ENCODE peak calls at places on chromosomes 12 and 14, in seven cellular contexts. P is Caco-2, A is fibroblast of mammary gland, V is brain microvascular endothelial cell, G is HepG2, Z is fibroblast of the aortic adventitia, J is testis. F is an unnamed sample.

GRCh38 chr12:19620222-19620621 is 180.9 kb downstream of the AEBP2 start:
- DNase-seq in Z (no peak), J (no peak), A (no peak), V (peak; percentile 65), P (no peak), G (no peak), F (no peak)

GRCh38 chr12:13390381-13390856 is 193.9 kb downstream of the EMP1 start:
- DNase-seq in J (peak; percentile 85), V (peak; percentile 2), A (peak; percentile 83), Z (peak; percentile 93), P (no peak), G (no peak), F (no peak)

GRCh38 chr12:24307716-24308335 is 358.4 kb upstream of the SOX5 start:
- DNase-seq in G (no peak), V (no peak), J (no peak), P (no peak), Z (no peak), A (no peak), F (no peak)

GRCh38 chr12:75724913-75725312 is 213.5 kb upstream of the KRR1 start:
- DNase-seq in J (peak; percentile 19), P (no peak), A (peak; percentile 92), Z (peak; percentile 97), V (peak; percentile 83), G (peak; percentile 83), F (no peak)

GRCh38 chr12:25979059-25979458 is 20.6 kb downstream of the RASSF8 start:
- DNase-seq in G (no peak), Z (peak; percentile 46), V (no peak), A (no peak), P (no peak), J (no peak), F (no peak)

GRCh38 chr14:93311082-93311481 is 21.8 kb downstream of the BTBD7 start:
- DNase-seq in J (no peak), G (no peak), P (no peak), V (no peak), A (no peak), Z (no peak), F (no peak)

GRCh38 chr12:79515526-79515935 is 175.2 kb downstream of the PAWR start:
- DNase-seq in Z (peak; percentile 48), G (no peak), A (no peak), J (no peak), P (no peak), V (no peak), F (no peak)

GRCh38 chr14:95233702-95234241 is 76.4 kb upstream of the DICER1 start:
- DNase-seq in V (no peak), P (no peak), A (no peak), J (peak; percentile 79), G (no peak), Z (no peak), F (peak; percentile 15)

GRCh38 chr12:92140919-92141536 is 4.6 kb downstream of the BTG1 start:
- DNase-seq in Z (peak; percentile 17), V (no peak), G (no peak), J (no peak), P (no peak), A (no peak), F (no peak)

GRCh38 chr14:50670196-50670875 is 2.2 kb upstream of the SAV1 start:
- DNase-seq in V (no peak), A (no peak), J (no peak), Z (no peak), P (no peak), G (no peak), F (no peak)

GRCh38 chr12:51326762-51327439 is 2.9 kb upstream of the BIN2 start:
- DNase-seq in P (peak; percentile 67), J (no peak), Z (peak; percentile 93), V (peak; percentile 59), A (peak; percentile 57), G (no peak), F (peak; percentile 80)

GRCh38 chr12:10632226-10632625 is 18.8 kb upstream of the MAGOHB start:
- DNase-seq in V (no peak), P (no peak), A (no peak), G (no peak), J (no peak), Z (peak; percentile 37), F (no peak)

GRCh38 chr12:112304411-112304810 is 77.8 kb downstream of the HECTD4 start:
- DNase-seq in G (no peak), J (no peak), P (no peak), Z (no peak), V (no peak), A (no peak), F (no peak)

GRCh38 chr12:31369712-31370521 is 44.0 kb upstream of the SINHCAF start:
- DNase-seq in P (peak; percentile 72), A (peak; percentile 81), G (peak; percentile 24), J (peak; percentile 28), V (peak; percentile 24), Z (peak; percentile 74), F (no peak)

GRCh38 chr12:104784592-104784991 is 173.5 kb downstream of the SLC41A2 start:
- DNase-seq in V (no peak), G (no peak), Z (peak; percentile 27), P (no peak), A (no peak), J (peak; percentile 51), F (no peak)

GRCh38 chr14:103108749-103109207 is 14.3 kb downstream of the EXOC3L4 start:
- DNase-seq in Z (peak; percentile 56), A (peak; percentile 54), V (no peak), J (no peak), P (no peak), G (no peak), F (no peak)

GRCh38 chr12:33267641-33268040 is 172.0 kb downstream of the SYT10 start:
- DNase-seq in V (no peak), Z (no peak), G (no peak), P (peak; percentile 47), J (no peak), A (no peak), F (no peak)

GRCh38 chr12:77299910-77300772 is 234.8 kb upstream of the E2F7 start:
- DNase-seq in G (no peak), P (no peak), Z (peak; percentile 79), V (peak; percentile 55), J (no peak), A (peak; percentile 88), F (no peak)

GRCh38 chr12:88017964-88018363 is 11.2 kb downstream of the C12orf50 start:
- DNase-seq in A (no peak), G (no peak), P (no peak), J (no peak), V (no peak), Z (no peak), F (no peak)

GRCh38 chr14:101476258-101476930 is 84.9 kb upstream of the DIO3 start:
- DNase-seq in P (no peak), A (no peak), V (no peak), Z (no peak), J (peak; percentile 10), G (no peak), F (no peak)

GRCh38 chr12:84822541-84822940 is 90.1 kb downstream of the SLC6A15 start:
- DNase-seq in A (no peak), V (peak; percentile 48), Z (no peak), P (no peak), G (no peak), J (no peak), F (no peak)

GRCh38 chr14:104138098-104138890 is at the start of gene KIF26A:
- DNase-seq in G (no peak), V (no peak), J (peak; percentile 41), A (no peak), Z (no peak), P (peak; percentile 72), F (no peak)

GRCh38 chr12:114835031-114835430 is 151.1 kb upstream of the TBX3 start:
- DNase-seq in G (no peak), P (no peak), J (no peak), A (peak; percentile 83), V (peak; percentile 57), Z (peak; percentile 66), F (no peak)

GRCh38 chr14:90293766-90294471 is 37.6 kb downstream of the PSMC1 start:
- DNase-seq in J (no peak), Z (peak; percentile 9), V (no peak), P (no peak), A (no peak), G (no peak), F (no peak)

GRCh38 chr12:119047641-119048040 is 66.3 kb downstream of the SRRM4 start:
- DNase-seq in A (no peak), P (no peak), J (no peak), Z (no peak), G (no peak), V (no peak), F (no peak)

GRCh38 chr14:93619176-93619793 is 169.0 kb downstream of the PRIMA1 start:
- DNase-seq in G (peak; percentile 47), P (peak; percentile 45), A (peak; percentile 61), J (peak; percentile 67), Z (peak; percentile 57), V (peak; percentile 50), F (peak; percentile 7)

GRCh38 chr12:67772276-67773169 is 124.0 kb downstream of the DYRK2 start:
- DNase-seq in P (peak; percentile 42), V (peak; percentile 92), Z (no peak), J (no peak), G (no peak), A (peak; percentile 16), F (no peak)

GRCh38 chr12:123971449-123971769 is 1.2 kb downstream of the CCDC92 start:
- DNase-seq in Z (peak; percentile 60), P (no peak), J (no peak), G (no peak), A (no peak), V (no peak), F (no peak)
- H3K4me3 ChIP-seq in Z (peak overlapping the region; percentile 80), P (peak overlapping the region; percentile 91), J (peak overlapping the region; percentile 98), G (peak overlapping the region; percentile 74), A (peak overlapping the region; percentile 64), V (peak overlapping the region; percentile 68), F (peak overlapping the region; percentile 73)

GRCh38 chr14:97218713-97219355 is 421.7 kb downstream of the VRK1 start:
- DNase-seq in V (no peak), J (peak; percentile 23), G (no peak), P (no peak), Z (no peak), A (no peak), F (no peak)
- TF ChIP-seq CTCF in V (no peak), J (no peak), G (no peak), P (no peak), Z (no peak), A (no peak), F (no peak)

GRCh38 chr12:108950991-108951739 is 69.7 kb downstream of the SVOP start:
- DNase-seq in A (peak; percentile 59), J (peak; percentile 86), Z (peak; percentile 68), V (peak; percentile 61), G (peak; percentile 60), P (peak; percentile 76), F (peak; percentile 50)
- H3K4me3 ChIP-seq in A (no peak overlapping the region), J (no peak overlapping the region), Z (peak overlapping the region; percentile 23), V (no peak overlapping the region), G (no peak overlapping the region), P (no peak overlapping the region), F (no peak overlapping the region)

GRCh38 chr14:37590810-37591139 is 4.3 kb downstream of the FOXA1 start:
- DNase-seq in A (no peak), G (no peak), Z (no peak), P (no peak), V (no peak), J (no peak), F (no peak)
- TF ChIP-seq CTCF in A (no peak), G (no peak), Z (no peak), P (no peak), V (no peak), J (no peak), F (no peak)

GRCh38 chr12:116520801-116521471 is 38.2 kb upstream of the MAP1LC3B2 start:
- DNase-seq in G (no peak), P (no peak), Z (no peak), A (peak; percentile 41), V (peak; percentile 68), J (no peak), F (no peak)
- H3K4me3 ChIP-seq in G (no peak overlapping the region), P (no peak overlapping the region), Z (no peak overlapping the region), A (no peak overlapping the region), V (no peak overlapping the region), J (no peak overlapping the region), F (no peak overlapping the region)

F was measured in GM12864.